ENCODE peak calls at places on chromosomes 16 and 17, in nine cellular contexts. One of them, this sample, is unnamed.

GRCh38 chr17:48002920-48003685 is 32.2 kb downstream of the CDK5RAP3 start:
- DNase-seq in endothelial cell: peak; percentile 26
- DNase-seq in PC-3: no peak
- DNase-seq in gastrocnemius medialis: no peak
- DNase-seq in heart right ventricle: no peak
- DNase-seq in colonic mucosa: no peak
- DNase-seq in AG09309: no peak
- DNase-seq in fibroblast of the aortic adventitia: no peak
- DNase-seq in WTC11: peak; percentile 50
- DNase-seq in this sample: no peak

GRCh38 chr16:17377360-17378324 is 93.1 kb downstream of the XYLT1 start:
- DNase-seq in endothelial cell: no peak
- DNase-seq in PC-3: no peak
- DNase-seq in gastrocnemius medialis: no peak
- DNase-seq in heart right ventricle: no peak
- DNase-seq in colonic mucosa: no peak
- DNase-seq in AG09309: no peak
- DNase-seq in fibroblast of the aortic adventitia: peak; percentile 76
- DNase-seq in WTC11: no peak
- DNase-seq in this sample: no peak

GRCh38 chr17:75626496-75627038 is 6.7 kb upstream of the SMIM5 start:
- DNase-seq in endothelial cell: no peak
- DNase-seq in PC-3: no peak
- DNase-seq in gastrocnemius medialis: no peak
- DNase-seq in heart right ventricle: no peak
- DNase-seq in colonic mucosa: no peak
- DNase-seq in AG09309: no peak
- DNase-seq in fibroblast of the aortic adventitia: no peak
- DNase-seq in WTC11: no peak
- DNase-seq in this sample: no peak

GRCh38 chr17:12808723-12809122 is 19.4 kb downstream of the ARHGAP44 start:
- DNase-seq in endothelial cell: no peak
- DNase-seq in PC-3: no peak
- DNase-seq in gastrocnemius medialis: no peak
- DNase-seq in heart right ventricle: no peak
- DNase-seq in colonic mucosa: no peak
- DNase-seq in AG09309: no peak
- DNase-seq in fibroblast of the aortic adventitia: no peak
- DNase-seq in WTC11: no peak
- DNase-seq in this sample: no peak

GRCh38 chr16:53064179-53064578 is 9.4 kb downstream of the CHD9 start:
- DNase-seq in endothelial cell: no peak
- DNase-seq in PC-3: no peak
- DNase-seq in gastrocnemius medialis: no peak
- DNase-seq in heart right ventricle: no peak
- DNase-seq in colonic mucosa: no peak
- DNase-seq in AG09309: no peak
- DNase-seq in fibroblast of the aortic adventitia: no peak
- DNase-seq in WTC11: no peak
- DNase-seq in this sample: no peak

GRCh38 chr16:28324235-28324886 is 32.0 kb downstream of the SBK1 start:
- DNase-seq in endothelial cell: no peak
- DNase-seq in PC-3: peak; percentile 76
- DNase-seq in gastrocnemius medialis: no peak
- DNase-seq in heart right ventricle: no peak
- DNase-seq in colonic mucosa: no peak
- DNase-seq in AG09309: no peak
- DNase-seq in fibroblast of the aortic adventitia: no peak
- DNase-seq in WTC11: no peak
- DNase-seq in this sample: no peak

GRCh38 chr16:873889-874288 is 73.4 kb upstream of the GNG13 start:
- DNase-seq in endothelial cell: no peak
- DNase-seq in PC-3: no peak
- DNase-seq in gastrocnemius medialis: no peak
- DNase-seq in heart right ventricle: peak; percentile 6
- DNase-seq in colonic mucosa: no peak
- DNase-seq in AG09309: no peak
- DNase-seq in fibroblast of the aortic adventitia: no peak
- DNase-seq in WTC11: no peak
- DNase-seq in this sample: no peak

GRCh38 chr17:45867171-45867570 is 22.5 kb downstream of the SPPL2C start:
- DNase-seq in endothelial cell: no peak
- DNase-seq in PC-3: no peak
- DNase-seq in gastrocnemius medialis: no peak
- DNase-seq in heart right ventricle: no peak
- DNase-seq in colonic mucosa: no peak
- DNase-seq in AG09309: no peak
- DNase-seq in fibroblast of the aortic adventitia: no peak
- DNase-seq in WTC11: no peak
- DNase-seq in this sample: no peak

GRCh38 chr16:11016993-11017392 is 72.6 kb downstream of the CLEC16A start:
- DNase-seq in endothelial cell: no peak
- DNase-seq in PC-3: peak; percentile 67
- DNase-seq in gastrocnemius medialis: peak; percentile 36
- DNase-seq in heart right ventricle: peak; percentile 69
- DNase-seq in colonic mucosa: peak; percentile 87
- DNase-seq in AG09309: no peak
- DNase-seq in fibroblast of the aortic adventitia: peak; percentile 84
- DNase-seq in WTC11: no peak
- DNase-seq in this sample: no peak

GRCh38 chr17:61635913-61636432 is 45.0 kb upstream of the NACA2 start:
- DNase-seq in endothelial cell: peak; percentile 54
- DNase-seq in PC-3: peak; percentile 86
- DNase-seq in gastrocnemius medialis: no peak
- DNase-seq in heart right ventricle: no peak
- DNase-seq in colonic mucosa: peak; percentile 51
- DNase-seq in AG09309: no peak
- DNase-seq in fibroblast of the aortic adventitia: peak; percentile 77
- DNase-seq in WTC11: peak; percentile 49
- DNase-seq in this sample: peak; percentile 51

GRCh38 chr17:55527520-55528118 is 16.4 kb upstream of the SMIM36 start:
- DNase-seq in endothelial cell: peak; percentile 54
- DNase-seq in PC-3: peak; percentile 70
- DNase-seq in gastrocnemius medialis: peak; percentile 18
- DNase-seq in heart right ventricle: no peak
- DNase-seq in colonic mucosa: no peak
- DNase-seq in AG09309: peak; percentile 25
- DNase-seq in fibroblast of the aortic adventitia: peak; percentile 85
- DNase-seq in WTC11: peak; percentile 34
- DNase-seq in this sample: peak; percentile 25

GRCh38 chr17:81917565-81918332 is at the start of gene SIRT7:
- DNase-seq in endothelial cell: peak; percentile 68
- DNase-seq in PC-3: peak; percentile 89
- DNase-seq in gastrocnemius medialis: peak; percentile 44
- DNase-seq in heart right ventricle: peak; percentile 84
- DNase-seq in colonic mucosa: peak; percentile 79
- DNase-seq in AG09309: no peak
- DNase-seq in fibroblast of the aortic adventitia: peak; percentile 66
- DNase-seq in WTC11: peak; percentile 75
- DNase-seq in this sample: peak; percentile 65

GRCh38 chr17:17060001-17060929 is 18.0 kb downstream of the MPRIP start:
- DNase-seq in endothelial cell: no peak
- DNase-seq in PC-3: no peak
- DNase-seq in gastrocnemius medialis: no peak
- DNase-seq in heart right ventricle: no peak
- DNase-seq in colonic mucosa: no peak
- DNase-seq in AG09309: no peak
- DNase-seq in fibroblast of the aortic adventitia: no peak
- DNase-seq in WTC11: peak; percentile 6
- DNase-seq in this sample: no peak

GRCh38 chr16:89815639-89816348 is 653 bp downstream of the FANCA start:
- DNase-seq in endothelial cell: peak; percentile 28
- DNase-seq in PC-3: peak; percentile 15
- DNase-seq in gastrocnemius medialis: no peak
- DNase-seq in heart right ventricle: no peak
- DNase-seq in colonic mucosa: no peak
- DNase-seq in AG09309: no peak
- DNase-seq in fibroblast of the aortic adventitia: no peak
- DNase-seq in WTC11: no peak
- DNase-seq in this sample: no peak

GRCh38 chr17:70076189-70076588 is 1.2 kb downstream of the KCNJ16 start:
- DNase-seq in endothelial cell: no peak
- DNase-seq in PC-3: no peak
- DNase-seq in gastrocnemius medialis: no peak
- DNase-seq in heart right ventricle: no peak
- DNase-seq in colonic mucosa: no peak
- DNase-seq in AG09309: no peak
- DNase-seq in fibroblast of the aortic adventitia: peak; percentile 45
- DNase-seq in WTC11: no peak
- DNase-seq in this sample: no peak

GRCh38 chr17:81960130-81960958 is 643 bp downstream of the NOTUM start:
- DNase-seq in endothelial cell: no peak
- DNase-seq in PC-3: no peak
- DNase-seq in gastrocnemius medialis: no peak
- DNase-seq in heart right ventricle: no peak
- DNase-seq in colonic mucosa: no peak
- DNase-seq in AG09309: no peak
- DNase-seq in fibroblast of the aortic adventitia: no peak
- DNase-seq in WTC11: no peak
- DNase-seq in this sample: no peak

GRCh38 chr17:45091778-45092425 is 30.8 kb downstream of the NMT1 start:
- DNase-seq in endothelial cell: no peak
- DNase-seq in PC-3: peak; percentile 53
- DNase-seq in gastrocnemius medialis: peak; percentile 58
- DNase-seq in heart right ventricle: no peak
- DNase-seq in colonic mucosa: no peak
- DNase-seq in AG09309: no peak
- DNase-seq in fibroblast of the aortic adventitia: no peak
- DNase-seq in WTC11: no peak
- DNase-seq in this sample: no peak

GRCh38 chr16:12627394-12627793 is 176.3 kb downstream of the CPPED1 start:
- DNase-seq in endothelial cell: no peak
- DNase-seq in PC-3: peak; percentile 7
- DNase-seq in gastrocnemius medialis: no peak
- DNase-seq in heart right ventricle: no peak
- DNase-seq in colonic mucosa: no peak
- DNase-seq in AG09309: no peak
- DNase-seq in fibroblast of the aortic adventitia: no peak
- DNase-seq in WTC11: no peak
- DNase-seq in this sample: no peak

GRCh38 chr17:77386502-77387192 is 245.9 kb downstream of the SEC14L1 start:
- DNase-seq in endothelial cell: no peak
- DNase-seq in PC-3: no peak
- DNase-seq in gastrocnemius medialis: no peak
- DNase-seq in heart right ventricle: no peak
- DNase-seq in colonic mucosa: no peak
- DNase-seq in AG09309: no peak
- DNase-seq in fibroblast of the aortic adventitia: no peak
- DNase-seq in WTC11: no peak
- DNase-seq in this sample: no peak
- TF ChIP-seq CTCF in endothelial cell: no peak
- TF ChIP-seq CTCF in PC-3: no peak
- TF ChIP-seq CTCF in gastrocnemius medialis: no peak
- TF ChIP-seq CTCF in heart right ventricle: no peak
- TF ChIP-seq CTCF in colonic mucosa: no peak
- TF ChIP-seq CTCF in AG09309: no peak
- TF ChIP-seq CTCF in fibroblast of the aortic adventitia: no peak
- TF ChIP-seq CTCF in WTC11: no peak
- TF ChIP-seq CTCF in this sample: no peak

GRCh38 chr17:35808962-35809854 is at the start of gene TAF15:
- DNase-seq in endothelial cell: peak; percentile 93
- DNase-seq in PC-3: peak; percentile 94
- DNase-seq in gastrocnemius medialis: peak; percentile 97
- DNase-seq in heart right ventricle: peak; percentile 94
- DNase-seq in colonic mucosa: peak; percentile 97
- DNase-seq in AG09309: peak; percentile 98
- DNase-seq in fibroblast of the aortic adventitia: peak; percentile 99
- DNase-seq in WTC11: peak; percentile 97
- DNase-seq in this sample: peak; percentile 84
- TF ChIP-seq CTCF in endothelial cell: peak; percentile 59
- TF ChIP-seq CTCF in PC-3: peak; percentile 78
- TF ChIP-seq CTCF in gastrocnemius medialis: peak; percentile 83
- TF ChIP-seq CTCF in heart right ventricle: peak; percentile 74
- TF ChIP-seq CTCF in colonic mucosa: peak; percentile 58
- TF ChIP-seq CTCF in AG09309: peak; percentile 75
- TF ChIP-seq CTCF in fibroblast of the aortic adventitia: peak; percentile 79
- TF ChIP-seq CTCF in WTC11: no peak
- TF ChIP-seq CTCF in this sample: peak; percentile 76

DNA sequence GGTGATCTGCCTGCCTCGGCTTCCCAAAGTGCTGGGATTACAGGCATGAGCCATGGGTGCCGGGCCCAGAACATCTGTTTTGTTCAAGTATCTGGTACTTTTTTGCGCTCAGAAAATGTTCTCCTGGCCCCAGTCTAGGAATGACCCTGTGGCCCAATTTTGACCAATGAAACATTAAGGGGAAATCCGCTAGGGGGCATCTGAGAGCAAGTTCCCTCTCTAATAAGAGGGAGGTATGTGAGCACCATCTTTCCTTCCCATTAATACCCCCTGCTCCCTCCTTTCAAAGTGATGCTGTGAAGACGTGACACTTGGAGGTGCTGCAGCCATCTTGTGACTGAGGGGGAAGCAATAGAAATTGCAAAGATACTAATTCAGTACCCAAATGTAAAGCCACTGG is 16.5 kb upstream of the CLEC3A start:
- DNase-seq in endothelial cell: peak; percentile 22
- DNase-seq in PC-3: no peak
- DNase-seq in gastrocnemius medialis: no peak
- DNase-seq in heart right ventricle: no peak
- DNase-seq in colonic mucosa: no peak
- DNase-seq in AG09309: no peak
- DNase-seq in fibroblast of the aortic adventitia: no peak
- DNase-seq in WTC11: peak; percentile 52
- DNase-seq in this sample: peak; percentile 5
- TF ChIP-seq CTCF in endothelial cell: peak; percentile 47
- TF ChIP-seq CTCF in PC-3: peak; percentile 19
- TF ChIP-seq CTCF in gastrocnemius medialis: no peak
- TF ChIP-seq CTCF in heart right ventricle: no peak
- TF ChIP-seq CTCF in colonic mucosa: no peak
- TF ChIP-seq CTCF in AG09309: peak; percentile 32
- TF ChIP-seq CTCF in fibroblast of the aortic adventitia: peak; percentile 9
- TF ChIP-seq CTCF in WTC11: peak; percentile 42
- TF ChIP-seq CTCF in this sample: peak; percentile 26

DNA sequence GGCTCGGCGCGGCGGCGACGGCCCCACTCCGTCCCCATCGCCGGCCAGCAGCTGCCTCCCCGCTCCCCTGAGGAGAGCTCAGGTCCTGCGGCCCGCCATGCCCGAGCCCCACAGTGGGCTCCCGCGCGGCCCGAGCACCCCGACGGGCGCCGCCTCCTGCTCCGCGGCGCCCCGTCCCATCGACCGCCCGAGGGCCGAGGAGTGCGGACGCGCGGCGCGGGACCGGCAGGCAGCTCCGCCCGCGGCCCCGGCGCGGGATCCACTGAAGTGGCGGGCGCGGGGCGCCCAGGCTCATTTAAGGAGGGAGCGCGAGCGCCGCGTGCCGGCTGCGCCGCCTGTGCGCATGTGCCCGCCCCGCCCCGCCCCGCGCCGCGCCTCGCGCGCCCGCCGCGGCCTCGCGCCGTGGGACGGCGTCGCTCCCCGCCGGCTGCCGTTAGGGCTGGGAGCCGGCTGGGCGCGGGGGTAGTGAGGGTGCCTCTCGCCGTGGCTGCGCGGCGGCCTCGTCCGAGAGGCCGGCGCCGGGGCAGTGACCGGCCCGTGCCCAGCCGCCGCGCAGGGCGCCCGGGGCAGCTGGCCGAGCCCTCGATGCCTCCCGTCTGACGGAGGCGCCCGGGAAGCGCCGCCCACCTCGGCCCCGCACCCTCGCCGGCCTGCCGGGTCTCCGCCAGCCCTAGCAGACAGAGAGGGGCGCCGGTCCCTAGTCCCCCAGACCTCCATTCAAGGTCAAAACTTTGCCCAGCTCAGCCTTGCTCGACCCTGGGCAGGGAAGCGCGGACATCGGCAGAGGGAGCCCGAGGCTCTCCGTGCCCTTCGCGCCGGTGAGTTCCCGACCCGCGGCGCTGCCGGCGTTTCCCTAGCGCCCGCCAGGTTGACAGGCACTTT is at the start of gene NETO2:
- DNase-seq in endothelial cell: peak; percentile 71
- DNase-seq in PC-3: peak; percentile 48
- DNase-seq in gastrocnemius medialis: peak; percentile 8
- DNase-seq in heart right ventricle: peak; percentile 62
- DNase-seq in colonic mucosa: peak; percentile 59
- DNase-seq in AG09309: no peak
- DNase-seq in fibroblast of the aortic adventitia: peak; percentile 43
- DNase-seq in WTC11: peak; percentile 72
- DNase-seq in this sample: peak; percentile 58
- TF ChIP-seq CTCF in endothelial cell: peak; percentile 47
- TF ChIP-seq CTCF in PC-3: peak; percentile 50
- TF ChIP-seq CTCF in gastrocnemius medialis: no peak
- TF ChIP-seq CTCF in heart right ventricle: peak; percentile 67
- TF ChIP-seq CTCF in colonic mucosa: peak; percentile 31
- TF ChIP-seq CTCF in AG09309: peak; percentile 58
- TF ChIP-seq CTCF in fibroblast of the aortic adventitia: peak; percentile 71
- TF ChIP-seq CTCF in WTC11: no peak
- TF ChIP-seq CTCF in this sample: peak; percentile 58

This sample was measured in neural crest cell.